ENCODE peak calls at places on chromosomes 6 and 20, in six cellular contexts. One of them, this sample, is unnamed.
A peak's percentile ranks its signal among the peaks of the same experiment; 100 is the strongest.

GRCh38 chr20:59912609-59913008 is 20.8 kb downstream of the SYCP2 start:
- DNase-seq in SJCRH30: no peak
- DNase-seq in T-helper 2 cell: no peak
- DNase-seq in ovary: no peak
- DNase-seq in GF-D8: peak; percentile 16
- DNase-seq in naive B cell: no peak
- DNase-seq in this sample: no peak

GRCh38 chr6:90175627-90176538 is 120.8 kb downstream of the BACH2 start:
- DNase-seq in SJCRH30: peak; percentile 73
- DNase-seq in T-helper 2 cell: no peak
- DNase-seq in ovary: no peak
- DNase-seq in GF-D8: no peak
- DNase-seq in naive B cell: peak; percentile 60
- DNase-seq in this sample: peak; percentile 21

GRCh38 chr6:108727966-108728730 is 120.1 kb upstream of the ARMC2 start:
- DNase-seq in SJCRH30: peak; percentile 49
- DNase-seq in T-helper 2 cell: no peak
- DNase-seq in ovary: no peak
- DNase-seq in GF-D8: no peak
- DNase-seq in naive B cell: no peak
- DNase-seq in this sample: no peak

GRCh38 chr6:75855047-75855446 is 106.0 kb downstream of the MYO6 start:
- DNase-seq in SJCRH30: peak; percentile 47
- DNase-seq in T-helper 2 cell: no peak
- DNase-seq in ovary: no peak
- DNase-seq in GF-D8: no peak
- DNase-seq in naive B cell: no peak
- DNase-seq in this sample: no peak

GRCh38 chr6:151679081-151679480 is 128.4 kb upstream of the ESR1 start:
- DNase-seq in SJCRH30: no peak
- DNase-seq in T-helper 2 cell: no peak
- DNase-seq in ovary: no peak
- DNase-seq in GF-D8: no peak
- DNase-seq in naive B cell: no peak
- DNase-seq in this sample: no peak

GRCh38 chr6:125612400-125612846 is 137.0 kb upstream of the HEY2 start:
- DNase-seq in SJCRH30: no peak
- DNase-seq in T-helper 2 cell: no peak
- DNase-seq in ovary: no peak
- DNase-seq in GF-D8: no peak
- DNase-seq in naive B cell: no peak
- DNase-seq in this sample: no peak

GRCh38 chr6:36633915-36634314 is 39.8 kb downstream of the SRSF3 start:
- DNase-seq in SJCRH30: peak; percentile 53
- DNase-seq in T-helper 2 cell: no peak
- DNase-seq in ovary: peak; percentile 77
- DNase-seq in GF-D8: no peak
- DNase-seq in naive B cell: no peak
- DNase-seq in this sample: no peak

GRCh38 chr6:24188571-24188970 is 62.6 kb downstream of the NRSN1 start:
- DNase-seq in SJCRH30: peak; percentile 2
- DNase-seq in T-helper 2 cell: no peak
- DNase-seq in ovary: no peak
- DNase-seq in GF-D8: no peak
- DNase-seq in naive B cell: no peak
- DNase-seq in this sample: no peak

GRCh38 chr6:137625808-137626207 is 131.6 kb upstream of the OLIG3 start:
- DNase-seq in SJCRH30: no peak
- DNase-seq in T-helper 2 cell: no peak
- DNase-seq in ovary: no peak
- DNase-seq in GF-D8: no peak
- DNase-seq in naive B cell: no peak
- DNase-seq in this sample: no peak

GRCh38 chr6:48959401-48960060 is 503.5 kb downstream of the MMUT start:
- DNase-seq in SJCRH30: no peak
- DNase-seq in T-helper 2 cell: no peak
- DNase-seq in ovary: no peak
- DNase-seq in GF-D8: no peak
- DNase-seq in naive B cell: no peak
- DNase-seq in this sample: no peak

GRCh38 chr20:59850018-59850641 is 83.3 kb downstream of the SYCP2 start:
- DNase-seq in SJCRH30: no peak
- DNase-seq in T-helper 2 cell: no peak
- DNase-seq in ovary: no peak
- DNase-seq in GF-D8: no peak
- DNase-seq in naive B cell: no peak
- DNase-seq in this sample: no peak

GRCh38 chr20:57621426-57622200 is 1.4 kb upstream of the ZBP1 start:
- DNase-seq in SJCRH30: no peak
- DNase-seq in T-helper 2 cell: no peak
- DNase-seq in ovary: no peak
- DNase-seq in GF-D8: no peak
- DNase-seq in naive B cell: no peak
- DNase-seq in this sample: no peak

GRCh38 chr6:69894578-69895347 is 28.4 kb downstream of the COL19A1 start:
- DNase-seq in SJCRH30: peak; percentile 97
- DNase-seq in T-helper 2 cell: no peak
- DNase-seq in ovary: no peak
- DNase-seq in GF-D8: peak; percentile 39
- DNase-seq in naive B cell: no peak
- DNase-seq in this sample: no peak

This sample was measured in T-helper 9 cell.